ENCODE peak calls at places on chromosomes 6 and 20, in six cellular contexts. One of them, this sample, is unnamed.
A peak's percentile ranks its signal among the peaks of the same experiment; 100 is the strongest.

GRCh38 chr6:168138436-168138835 is 59.4 kb upstream of the FRMD1 start:
- DNase-seq in fibroblast of the aortic adventitia: no peak
- DNase-seq in cardiac fibroblast: no peak
- DNase-seq in H7: peak; percentile 16
- DNase-seq in psoas muscle: no peak
- DNase-seq in CD4-positive, alpha-beta memory T cell: no peak
- DNase-seq in this sample: no peak

GRCh38 chr6:44034391-44034861 is 92.8 kb downstream of the MRPL14 start:
- DNase-seq in fibroblast of the aortic adventitia: no peak
- DNase-seq in H7: no peak
- DNase-seq in CD4-positive, alpha-beta memory T cell: no peak
- DNase-seq in psoas muscle: no peak
- DNase-seq in cardiac fibroblast: peak; percentile 37
- DNase-seq in this sample: no peak

GRCh38 chr20:5797843-5798462 is 47.8 kb downstream of the SHLD1 start:
- DNase-seq in CD4-positive, alpha-beta memory T cell: no peak
- DNase-seq in psoas muscle: no peak
- DNase-seq in H7: no peak
- DNase-seq in fibroblast of the aortic adventitia: no peak
- DNase-seq in cardiac fibroblast: no peak
- DNase-seq in this sample: no peak

GRCh38 chr6:138817799-138818198 is 21.9 kb downstream of the ECT2L start:
- DNase-seq in CD4-positive, alpha-beta memory T cell: no peak
- DNase-seq in cardiac fibroblast: peak; percentile 84
- DNase-seq in H7: peak; percentile 46
- DNase-seq in fibroblast of the aortic adventitia: peak; percentile 53
- DNase-seq in psoas muscle: no peak
- DNase-seq in this sample: peak; percentile 77

GRCh38 chr6:104955927-104956662 is 812 bp upstream of the LIN28B start:
- DNase-seq in psoas muscle: no peak
- DNase-seq in fibroblast of the aortic adventitia: no peak
- DNase-seq in cardiac fibroblast: no peak
- DNase-seq in H7: peak; percentile 62
- DNase-seq in CD4-positive, alpha-beta memory T cell: no peak
- DNase-seq in this sample: no peak

GRCh38 chr20:32337937-32338661 is 20.0 kb upstream of the ASXL1 start:
- DNase-seq in cardiac fibroblast: no peak
- DNase-seq in H7: no peak
- DNase-seq in CD4-positive, alpha-beta memory T cell: no peak
- DNase-seq in psoas muscle: no peak
- DNase-seq in fibroblast of the aortic adventitia: no peak
- DNase-seq in this sample: no peak

GRCh38 chr20:63886054-63886419 is 8.9 kb upstream of the DNAJC5 start:
- DNase-seq in psoas muscle: no peak
- DNase-seq in CD4-positive, alpha-beta memory T cell: no peak
- DNase-seq in fibroblast of the aortic adventitia: no peak
- DNase-seq in H7: no peak
- DNase-seq in cardiac fibroblast: no peak
- DNase-seq in this sample: no peak

GRCh38 chr6:136235233-136235564 is 14.9 kb downstream of the MTFR2 start:
- DNase-seq in psoas muscle: no peak
- DNase-seq in cardiac fibroblast: peak; percentile 60
- DNase-seq in fibroblast of the aortic adventitia: no peak
- DNase-seq in CD4-positive, alpha-beta memory T cell: no peak
- DNase-seq in H7: no peak
- DNase-seq in this sample: no peak

GRCh38 chr6:14703586-14703985 is 542.3 kb upstream of the JARID2 start:
- DNase-seq in CD4-positive, alpha-beta memory T cell: no peak
- DNase-seq in H7: no peak
- DNase-seq in psoas muscle: no peak
- DNase-seq in cardiac fibroblast: no peak
- DNase-seq in fibroblast of the aortic adventitia: peak; percentile 71
- DNase-seq in this sample: peak; percentile 42

GRCh38 chr6:157072128-157072527 is 251.2 kb downstream of the TMEM242 start:
- DNase-seq in fibroblast of the aortic adventitia: no peak
- DNase-seq in CD4-positive, alpha-beta memory T cell: no peak
- DNase-seq in cardiac fibroblast: no peak
- DNase-seq in psoas muscle: no peak
- DNase-seq in H7: no peak
- DNase-seq in this sample: no peak

GRCh38 chr6:19311786-19312185 is 525.4 kb upstream of the ID4 start:
- DNase-seq in fibroblast of the aortic adventitia: no peak
- DNase-seq in H7: no peak
- DNase-seq in psoas muscle: no peak
- DNase-seq in cardiac fibroblast: no peak
- DNase-seq in CD4-positive, alpha-beta memory T cell: no peak
- DNase-seq in this sample: no peak

GRCh38 chr6:94289131-94289530 is 869.8 kb upstream of the EPHA7 start:
- DNase-seq in psoas muscle: no peak
- DNase-seq in CD4-positive, alpha-beta memory T cell: no peak
- DNase-seq in H7: peak; percentile 3
- DNase-seq in fibroblast of the aortic adventitia: no peak
- DNase-seq in cardiac fibroblast: no peak
- DNase-seq in this sample: no peak

GRCh38 chr20:41395669-41396664 is 29.3 kb upstream of the EMILIN3 start:
- DNase-seq in cardiac fibroblast: no peak
- DNase-seq in psoas muscle: no peak
- DNase-seq in fibroblast of the aortic adventitia: no peak
- DNase-seq in H7: peak; percentile 82
- DNase-seq in CD4-positive, alpha-beta memory T cell: no peak
- DNase-seq in this sample: no peak

GRCh38 chr6:168584671-168585070 is 143.7 kb downstream of the SMOC2 start:
- DNase-seq in H7: no peak
- DNase-seq in psoas muscle: no peak
- DNase-seq in fibroblast of the aortic adventitia: no peak
- DNase-seq in CD4-positive, alpha-beta memory T cell: no peak
- DNase-seq in cardiac fibroblast: no peak
- DNase-seq in this sample: no peak

GRCh38 chr6:74733830-74734591 is 471.8 kb downstream of the COL12A1 start:
- DNase-seq in H7: no peak
- DNase-seq in cardiac fibroblast: peak; percentile 58
- DNase-seq in fibroblast of the aortic adventitia: peak; percentile 35
- DNase-seq in psoas muscle: no peak
- DNase-seq in CD4-positive, alpha-beta memory T cell: no peak
- DNase-seq in this sample: peak; percentile 89

GRCh38 chr6:22399693-22400092 is 102.9 kb upstream of the PRL start:
- DNase-seq in CD4-positive, alpha-beta memory T cell: no peak
- DNase-seq in H7: no peak
- DNase-seq in cardiac fibroblast: peak; percentile 14
- DNase-seq in fibroblast of the aortic adventitia: no peak
- DNase-seq in psoas muscle: no peak
- DNase-seq in this sample: peak; percentile 6

GRCh38 chr6:42453649-42454427 is 2.1 kb upstream of the TRERF1 start:
- DNase-seq in fibroblast of the aortic adventitia: peak; percentile 66
- DNase-seq in CD4-positive, alpha-beta memory T cell: no peak
- DNase-seq in psoas muscle: peak; percentile 63
- DNase-seq in H7: peak; percentile 50
- DNase-seq in cardiac fibroblast: peak; percentile 60
- DNase-seq in this sample: peak; percentile 61

GRCh38 chr20:19901226-19901625 is 115.9 kb upstream of the NAA20 start:
- DNase-seq in psoas muscle: no peak
- DNase-seq in H7: no peak
- DNase-seq in fibroblast of the aortic adventitia: no peak
- DNase-seq in CD4-positive, alpha-beta memory T cell: no peak
- DNase-seq in cardiac fibroblast: peak; percentile 38
- DNase-seq in this sample: no peak

GRCh38 chr6:143441010-143441409 is 9.5 kb downstream of the ADAT2 start:
- DNase-seq in cardiac fibroblast: no peak
- DNase-seq in psoas muscle: no peak
- DNase-seq in fibroblast of the aortic adventitia: no peak
- DNase-seq in H7: no peak
- DNase-seq in CD4-positive, alpha-beta memory T cell: no peak
- DNase-seq in this sample: no peak

GRCh38 chr20:63053430-63054102 is 46.8 kb upstream of the BHLHE23 start:
- DNase-seq in H7: peak; percentile 22
- DNase-seq in cardiac fibroblast: no peak
- DNase-seq in CD4-positive, alpha-beta memory T cell: no peak
- DNase-seq in fibroblast of the aortic adventitia: no peak
- DNase-seq in psoas muscle: no peak
- DNase-seq in this sample: no peak

GRCh38 chr6:134223761-134224445 is 94.0 kb downstream of the SGK1 start:
- DNase-seq in CD4-positive, alpha-beta memory T cell: no peak
- DNase-seq in cardiac fibroblast: peak; percentile 14
- DNase-seq in psoas muscle: no peak
- DNase-seq in H7: no peak
- DNase-seq in fibroblast of the aortic adventitia: peak; percentile 96
- DNase-seq in this sample: peak; percentile 89

GRCh38 chr20:266604-267562 is 9.4 kb downstream of the DEFB132 start:
- DNase-seq in CD4-positive, alpha-beta memory T cell: peak; percentile 83
- DNase-seq in cardiac fibroblast: peak; percentile 83
- DNase-seq in fibroblast of the aortic adventitia: peak; percentile 65
- DNase-seq in psoas muscle: peak; percentile 91
- DNase-seq in H7: peak; percentile 95
- DNase-seq in this sample: peak; percentile 55

GRCh38 chr20:17762873-17763557 is 63.2 kb downstream of the BANF2 start:
- DNase-seq in H7: no peak
- DNase-seq in cardiac fibroblast: no peak
- DNase-seq in psoas muscle: no peak
- DNase-seq in fibroblast of the aortic adventitia: no peak
- DNase-seq in CD4-positive, alpha-beta memory T cell: no peak
- DNase-seq in this sample: no peak

GRCh38 chr6:91719414-91719813 is 1132.5 kb upstream of the MAP3K7 start:
- DNase-seq in CD4-positive, alpha-beta memory T cell: no peak
- DNase-seq in psoas muscle: no peak
- DNase-seq in cardiac fibroblast: no peak
- DNase-seq in H7: no peak
- DNase-seq in fibroblast of the aortic adventitia: no peak
- DNase-seq in this sample: no peak

GRCh38 chr6:125073071-125073470 is 80.5 kb upstream of the TPD52L1 start:
- DNase-seq in CD4-positive, alpha-beta memory T cell: no peak
- DNase-seq in psoas muscle: no peak
- DNase-seq in H7: no peak
- DNase-seq in cardiac fibroblast: no peak
- DNase-seq in fibroblast of the aortic adventitia: no peak
- DNase-seq in this sample: no peak

DNA sequence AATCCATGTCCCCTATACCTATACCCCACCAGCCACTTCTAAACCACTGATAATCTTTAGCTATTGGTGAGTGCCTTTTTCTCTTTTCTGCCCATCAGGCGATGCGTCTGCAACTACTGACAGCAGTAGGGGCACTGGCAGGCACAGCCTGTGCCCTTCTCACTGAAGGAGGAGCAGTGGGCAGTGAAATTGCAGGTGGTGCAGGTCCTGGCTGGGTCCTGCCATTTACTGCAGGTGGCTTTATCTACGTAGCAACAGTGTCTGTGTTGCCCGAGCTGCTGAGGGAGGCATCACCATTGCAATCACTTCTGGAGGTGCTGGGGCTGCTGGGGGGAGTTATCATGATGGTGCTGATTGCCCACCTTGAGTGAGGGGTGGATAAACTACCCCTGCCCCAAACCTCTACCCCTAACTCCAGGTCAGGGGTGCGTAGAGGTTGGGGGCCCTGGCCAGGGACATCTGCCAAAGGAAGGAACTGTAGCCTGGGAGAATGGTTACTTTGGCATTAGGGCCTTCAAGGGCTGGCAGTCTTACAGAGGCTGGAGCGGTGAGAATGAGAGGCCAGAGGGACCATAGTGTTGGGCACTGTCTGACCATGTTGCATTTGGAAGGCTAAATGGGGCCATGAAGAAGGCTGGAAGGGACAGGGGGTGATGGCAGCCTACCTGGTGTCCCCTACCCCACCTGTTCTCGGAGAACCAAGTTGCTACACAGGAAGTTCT is 851 bp upstream of the HSD17B8 start:
- DNase-seq in psoas muscle: peak; percentile 40
- DNase-seq in fibroblast of the aortic adventitia: no peak
- DNase-seq in H7: no peak
- DNase-seq in CD4-positive, alpha-beta memory T cell: no peak
- DNase-seq in cardiac fibroblast: no peak
- DNase-seq in this sample: no peak
- H3K4me3 ChIP-seq in psoas muscle: peak overlapping the region; percentile 90
- H3K4me3 ChIP-seq in fibroblast of the aortic adventitia: no peak overlapping the region
- H3K4me3 ChIP-seq in H7: no peak overlapping the region
- H3K4me3 ChIP-seq in CD4-positive, alpha-beta memory T cell: no peak overlapping the region
- H3K4me3 ChIP-seq in cardiac fibroblast: no peak overlapping the region
- H3K4me3 ChIP-seq in this sample: no peak overlapping the region

GRCh38 chr20:4721719-4722118 is at the start of gene PRND:
- DNase-seq in CD4-positive, alpha-beta memory T cell: no peak
- DNase-seq in psoas muscle: no peak
- DNase-seq in cardiac fibroblast: no peak
- DNase-seq in fibroblast of the aortic adventitia: no peak
- DNase-seq in H7: peak; percentile 50
- DNase-seq in this sample: no peak
- H3K4me3 ChIP-seq in CD4-positive, alpha-beta memory T cell: no peak within 1 kb of the TSS
- H3K4me3 ChIP-seq in psoas muscle: peak within 1 kb of the TSS; percentile 8
- H3K4me3 ChIP-seq in cardiac fibroblast: no peak within 1 kb of the TSS
- H3K4me3 ChIP-seq in fibroblast of the aortic adventitia: no peak within 1 kb of the TSS
- H3K4me3 ChIP-seq in H7: no peak within 1 kb of the TSS
- H3K4me3 ChIP-seq in this sample: no peak within 1 kb of the TSS

GRCh38 chr20:50790651-50791277 is 4.1 kb upstream of the BCAS4 start:
- DNase-seq in psoas muscle: peak; percentile 91
- DNase-seq in CD4-positive, alpha-beta memory T cell: peak; percentile 69
- DNase-seq in cardiac fibroblast: peak; percentile 94
- DNase-seq in H7: peak; percentile 95
- DNase-seq in fibroblast of the aortic adventitia: peak; percentile 90
- DNase-seq in this sample: peak; percentile 91
- H3K4me3 ChIP-seq in psoas muscle: peak overlapping the region; percentile 38
- H3K4me3 ChIP-seq in CD4-positive, alpha-beta memory T cell: peak overlapping the region; percentile 6
- H3K4me3 ChIP-seq in cardiac fibroblast: no peak overlapping the region
- H3K4me3 ChIP-seq in H7: no peak overlapping the region
- H3K4me3 ChIP-seq in fibroblast of the aortic adventitia: no peak overlapping the region
- H3K4me3 ChIP-seq in this sample: no peak overlapping the region

GRCh38 chr20:59422911-59423520 is 122.6 kb downstream of the EDN3 start:
- DNase-seq in fibroblast of the aortic adventitia: no peak
- DNase-seq in H7: no peak
- DNase-seq in psoas muscle: no peak
- DNase-seq in cardiac fibroblast: no peak
- DNase-seq in CD4-positive, alpha-beta memory T cell: no peak
- DNase-seq in this sample: no peak

GRCh38 chr20:59428006-59428405 is 127.6 kb downstream of the EDN3 start:
- DNase-seq in CD4-positive, alpha-beta memory T cell: no peak
- DNase-seq in psoas muscle: no peak
- DNase-seq in H7: no peak
- DNase-seq in fibroblast of the aortic adventitia: no peak
- DNase-seq in cardiac fibroblast: no peak
- DNase-seq in this sample: no peak

GRCh38 chr20:59424976-59425375 is 124.6 kb downstream of the EDN3 start:
- DNase-seq in H7: no peak
- DNase-seq in fibroblast of the aortic adventitia: no peak
- DNase-seq in psoas muscle: no peak
- DNase-seq in CD4-positive, alpha-beta memory T cell: no peak
- DNase-seq in cardiac fibroblast: no peak
- DNase-seq in this sample: no peak

GRCh38 chr20:59428441-59429205 is 128.2 kb downstream of the EDN3 start:
- DNase-seq in H7: no peak
- DNase-seq in cardiac fibroblast: no peak
- DNase-seq in CD4-positive, alpha-beta memory T cell: no peak
- DNase-seq in fibroblast of the aortic adventitia: no peak
- DNase-seq in psoas muscle: no peak
- DNase-seq in this sample: no peak

DNA sequence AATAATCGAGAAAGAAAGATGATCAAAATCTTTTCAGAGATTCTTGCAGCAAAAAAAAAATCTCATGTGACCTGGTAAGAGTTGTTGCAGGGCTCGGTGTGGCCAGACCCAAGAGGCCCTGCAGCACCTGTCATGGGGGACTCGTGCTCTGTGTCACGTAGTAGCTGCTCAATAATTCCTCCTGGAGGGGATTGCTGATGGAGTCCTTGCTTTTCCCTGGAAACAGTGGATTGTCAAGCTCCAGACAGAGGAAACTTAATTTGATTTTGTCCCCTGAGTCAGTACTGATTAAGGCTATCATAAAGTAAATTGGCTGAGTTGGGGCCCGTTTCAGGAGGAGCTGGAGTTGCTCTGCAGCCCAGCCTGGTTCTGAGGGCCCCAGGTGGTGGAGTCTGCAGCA is 125.2 kb downstream of the EDN3 start:
- DNase-seq in psoas muscle: no peak
- DNase-seq in cardiac fibroblast: no peak
- DNase-seq in CD4-positive, alpha-beta memory T cell: no peak
- DNase-seq in fibroblast of the aortic adventitia: no peak
- DNase-seq in H7: no peak
- DNase-seq in this sample: no peak
- H3K4me3 ChIP-seq in psoas muscle: no peak overlapping the region
- H3K4me3 ChIP-seq in cardiac fibroblast: no peak overlapping the region
- H3K4me3 ChIP-seq in CD4-positive, alpha-beta memory T cell: no peak overlapping the region
- H3K4me3 ChIP-seq in fibroblast of the aortic adventitia: no peak overlapping the region
- H3K4me3 ChIP-seq in H7: no peak overlapping the region
- H3K4me3 ChIP-seq in this sample: no peak overlapping the region